ENCODE peak calls at places on chromosome 17, in six cellular contexts. G is mesothelial cell of epicardium, D is AG09319, X is spleen, J is omental fat pad, Q is WTC11. V is an unnamed sample.

GRCh38 chr17:1090454-1091189 is 89.2 kb downstream of the ABR start:
- DNase-seq in Q (no peak), D (no peak), J (no peak), X (no peak), G (no peak), V (no peak)

GRCh38 chr17:37648555-37648954 is 5.3 kb upstream of the DDX52 start:
- DNase-seq in Q (no peak), J (no peak), X (no peak), G (no peak), D (peak; percentile 19), V (no peak)

GRCh38 chr17:43442711-43443110 is 41.1 kb upstream of the DHX8 start:
- DNase-seq in D (peak; percentile 22), G (no peak), J (no peak), X (no peak), Q (no peak), V (no peak)

GRCh38 chr17:9364837-9365430 is 210.7 kb downstream of the STX8 start:
- DNase-seq in G (no peak), X (no peak), D (no peak), Q (no peak), J (no peak), V (no peak)

GRCh38 chr17:75830168-75831031 is 13.8 kb downstream of the UNC13D start:
- DNase-seq in X (no peak), D (no peak), Q (peak; percentile 85), G (no peak), J (no peak), V (no peak)

GRCh38 chr17:77107506-77108433 is 33.0 kb upstream of the SEC14L1 start:
- DNase-seq in G (no peak), D (no peak), X (no peak), Q (no peak), J (no peak), V (no peak)

GRCh38 chr17:17785407-17785806 is 51.4 kb downstream of the SREBF1 start:
- DNase-seq in Q (no peak), G (no peak), J (no peak), D (no peak), X (no peak), V (no peak)

GRCh38 chr17:65530985-65531507 is 30.4 kb downstream of the AXIN2 start:
- DNase-seq in D (peak; percentile 68), G (no peak), X (peak; percentile 27), Q (no peak), J (no peak), V (no peak)

GRCh38 chr17:78332991-78333390 is 26.9 kb downstream of the SOCS3 start:
- DNase-seq in Q (no peak), D (no peak), G (no peak), J (no peak), X (no peak), V (no peak)

GRCh38 chr17:419073-419735 is 66.6 kb upstream of the RPH3AL start:
- DNase-seq in J (no peak), Q (no peak), X (no peak), D (no peak), G (no peak), V (no peak)

GRCh38 chr17:43019418-43019817 is 2.8 kb downstream of the VAT1 start:
- DNase-seq in Q (no peak), J (no peak), X (no peak), D (no peak), G (no peak), V (no peak)

GRCh38 chr17:27520571-27521185 is 64.4 kb downstream of the KSR1 start:
- DNase-seq in X (no peak), G (no peak), D (no peak), Q (no peak), J (no peak), V (no peak)

GRCh38 chr17:40153603-40154238 is 13.4 kb downstream of the CASC3 start:
- DNase-seq in J (no peak), Q (no peak), X (no peak), G (no peak), D (no peak), V (no peak)

GRCh38 chr17:75417054-75417453 is 11.6 kb upstream of the GRB2 start:
- DNase-seq in X (no peak), G (no peak), J (no peak), D (no peak), Q (no peak), V (no peak)

GRCh38 chr17:2259769-2260536 is 43.6 kb downstream of the SMG6 start:
- DNase-seq in D (no peak), G (no peak), Q (no peak), J (no peak), X (no peak), V (no peak)

GRCh38 chr17:30378191-30378796 is 433 bp upstream of the CPD start:
- DNase-seq in X (peak; percentile 88), D (no peak), Q (peak; percentile 25), G (no peak), J (no peak), V (no peak)

GRCh38 chr17:35254107-35254802 is 11.4 kb downstream of the SLFN5 start:
- DNase-seq in G (no peak), X (no peak), D (peak; percentile 92), Q (no peak), J (peak; percentile 38), V (no peak)

GRCh38 chr17:48055531-48056245 is 7.5 kb downstream of the NFE2L1 start:
- DNase-seq in J (no peak), Q (peak; percentile 77), D (peak; percentile 93), G (no peak), X (peak; percentile 34), V (no peak)

GRCh38 chr17:65438708-65439294 is 122.6 kb downstream of the AXIN2 start:
- DNase-seq in J (no peak), D (no peak), Q (no peak), G (no peak), X (no peak), V (no peak)

GRCh38 chr17:17561408-17562144 is 29.9 kb downstream of the PEMT start:
- DNase-seq in J (no peak), Q (no peak), X (peak; percentile 89), G (no peak), D (no peak), V (no peak)

GRCh38 chr17:79952265-79952877 is 83.3 kb downstream of the TBC1D16 start:
- DNase-seq in G (no peak), Q (no peak), X (no peak), J (no peak), D (no peak), V (peak; percentile 68)

GRCh38 chr17:79950306-79950705 is 85.4 kb downstream of the TBC1D16 start:
- DNase-seq in J (no peak), G (no peak), Q (peak; percentile 69), X (no peak), D (no peak), V (peak; percentile 69)

GRCh38 chr17:79950711-79951110 is 85.0 kb downstream of the TBC1D16 start:
- DNase-seq in X (no peak), G (no peak), J (no peak), D (no peak), Q (no peak), V (peak; percentile 74)

GRCh38 chr17:79952915-79953314 is 82.8 kb downstream of the TBC1D16 start:
- DNase-seq in J (no peak), D (no peak), Q (no peak), X (no peak), G (no peak), V (peak; percentile 27)

DNA sequence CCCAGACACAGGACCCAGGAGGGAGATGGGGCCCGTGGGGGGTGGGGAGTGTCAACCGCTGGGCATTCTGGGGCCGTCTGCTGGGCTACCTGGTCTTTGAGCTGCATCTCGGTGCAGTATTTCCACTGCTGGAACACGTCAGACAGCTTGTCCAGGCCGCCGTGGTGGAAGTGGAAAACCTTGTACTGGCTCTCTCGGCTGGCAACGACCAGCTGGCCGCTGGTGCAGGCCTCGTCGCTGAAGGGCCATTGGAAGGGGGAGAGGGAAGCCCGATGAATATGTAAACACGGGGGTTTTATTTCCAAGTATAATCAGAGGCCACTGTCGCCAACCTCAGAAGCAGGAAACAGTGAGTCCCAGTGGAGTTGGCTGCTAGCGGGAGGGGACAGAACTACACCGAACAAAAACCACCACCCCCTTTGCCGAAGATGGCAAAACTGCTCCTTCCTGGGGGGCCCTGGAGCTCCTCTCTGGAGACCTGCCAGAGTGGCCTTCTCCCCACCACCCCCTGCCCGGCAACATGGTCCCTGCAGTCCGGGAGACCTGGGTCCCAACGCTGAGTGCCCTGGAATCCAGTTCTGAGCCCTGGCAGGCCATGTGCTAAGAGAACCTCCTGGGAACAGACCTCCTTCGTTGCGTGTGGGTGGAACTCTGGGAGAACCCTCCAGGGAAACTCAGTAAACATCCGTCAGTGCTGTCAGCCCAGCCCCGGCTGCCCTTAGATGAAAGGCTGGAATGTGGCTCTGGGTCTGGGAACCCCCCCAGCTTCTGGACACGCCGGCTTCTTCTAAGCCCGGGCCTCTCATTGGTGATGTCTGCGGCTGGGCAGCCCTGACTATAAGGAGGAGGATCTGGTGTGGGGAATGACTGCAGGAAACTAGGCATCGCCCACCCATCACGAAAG is 84.1 kb downstream of the TBC1D16 start:
- DNase-seq in J (no peak), Q (no peak), G (peak; percentile 77), X (no peak), D (peak; percentile 56), V (peak; percentile 73)
- TF ChIP-seq CTCF in J (no peak), Q (no peak), G (no peak), X (no peak), D (no peak), V (peak; percentile 29)

DNA sequence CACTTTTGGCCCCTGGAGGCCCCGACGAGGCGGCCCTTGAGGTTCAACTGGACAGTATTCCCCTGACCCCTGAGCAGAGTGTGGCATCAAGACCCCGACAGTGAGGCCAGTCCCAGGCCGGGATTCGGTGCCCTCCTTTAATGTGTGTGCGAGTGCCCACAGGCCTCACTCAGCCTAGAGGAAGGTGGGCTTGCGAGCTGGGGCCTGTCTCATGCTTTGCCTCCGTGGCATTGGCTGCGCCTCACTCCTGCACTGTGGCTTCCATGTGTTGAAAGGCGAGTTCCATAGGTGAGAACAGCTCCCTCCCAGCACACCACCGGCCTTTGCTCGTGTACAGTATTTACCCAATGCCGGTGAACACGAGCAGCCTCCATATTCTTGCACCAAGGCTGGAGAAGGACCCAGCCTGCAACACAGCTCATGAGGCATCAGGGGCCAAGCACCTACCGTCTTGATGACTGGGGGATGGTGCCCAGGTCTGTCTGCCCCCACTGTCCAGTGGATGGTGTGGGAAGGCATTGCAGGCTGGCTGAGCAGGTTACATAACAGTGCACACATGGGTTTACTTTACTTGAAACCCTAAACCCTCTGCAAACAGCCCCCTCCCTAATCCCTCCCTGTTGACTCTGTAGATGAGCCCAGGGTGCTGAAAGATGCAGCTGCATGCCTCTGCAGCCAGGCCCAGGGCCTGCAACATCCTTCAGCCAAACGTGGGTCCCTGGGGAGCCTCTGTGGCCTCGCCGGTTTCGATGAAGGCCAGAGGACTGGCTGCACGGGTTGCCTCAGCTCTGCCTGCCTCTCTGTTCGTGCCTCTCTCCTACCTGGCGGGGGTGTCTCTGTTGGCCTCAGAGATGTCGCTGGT is 94.8 kb downstream of the METRNL start:
- DNase-seq in G (peak; percentile 38), Q (peak; percentile 6), X (peak; percentile 72), D (peak; percentile 73), J (no peak), V (peak; percentile 70)
- TF ChIP-seq CTCF in G (no peak), Q (no peak), X (no peak), D (no peak), J (no peak), V (no peak)

GRCh38 chr17:41324180-41325075 is 8.9 kb upstream of the KRTAP17-1 start:
- DNase-seq in X (no peak), J (no peak), Q (peak; percentile 63), G (no peak), D (no peak), V (no peak)
- TF ChIP-seq CTCF in X (no peak), J (no peak), Q (peak; percentile 7), G (no peak), D (peak; percentile 5), V (peak; percentile 28)

DNA sequence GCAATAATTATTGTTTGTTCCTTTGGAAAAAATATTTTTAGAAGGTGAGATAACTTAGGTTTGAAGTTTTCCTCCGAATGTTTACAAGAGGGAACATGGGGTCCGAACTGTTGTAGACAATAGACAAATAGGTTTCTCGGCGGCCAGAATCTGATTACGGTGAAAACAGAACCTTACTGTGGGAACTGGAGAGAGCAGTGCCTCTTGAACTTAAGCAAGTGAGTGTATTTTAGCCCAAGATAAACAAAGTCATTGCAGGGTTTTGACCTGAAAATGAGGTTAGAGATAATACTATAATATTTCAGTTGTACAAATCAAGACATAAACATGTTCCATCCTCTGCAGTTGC is 134.7 kb downstream of the ABCA8 start:
- DNase-seq in D (no peak), J (no peak), X (no peak), G (no peak), Q (no peak), V (no peak)
- TF ChIP-seq CTCF in D (no peak), J (no peak), X (no peak), G (no peak), Q (no peak), V (no peak)